ENCODE peak calls at places on chromosome 12, in four cellular contexts. J is K562, I is endothelial cell of umbilical vein, D is keratinocyte. Y is an unnamed sample.

GRCh38 chr12:94754653-94755052 is 104.3 kb upstream of the TMCC3 start:
- DNase-seq in J (no peak), I (no peak), D (no peak), Y (no peak)

GRCh38 chr12:89663577-89664357 is 44.9 kb downstream of the ATP2B1 start:
- DNase-seq in J (peak; percentile 49), I (peak; percentile 14), D (peak; percentile 7), Y (peak; percentile 20)

GRCh38 chr12:13882176-13882575 is 99.2 kb downstream of the GRIN2B start:
- DNase-seq in J (no peak), D (no peak), I (no peak), Y (no peak)

GRCh38 chr12:48925218-48925871 is at the start of gene FKBP11:
- DNase-seq in J (no peak), I (peak; percentile 62), D (no peak), Y (peak; percentile 26)

GRCh38 chr12:130761537-130762318 is 45.6 kb upstream of the RIMBP2 start:
- DNase-seq in I (no peak), D (no peak), J (peak; percentile 47), Y (peak; percentile 41)

GRCh38 chr12:46522141-46522540 is 149.6 kb upstream of the SLC38A2 start:
- DNase-seq in I (no peak), D (no peak), J (no peak), Y (no peak)

GRCh38 chr12:108640802-108641445 is 7.2 kb upstream of the SELPLG start:
- DNase-seq in J (peak; percentile 65), I (no peak), D (no peak), Y (peak; percentile 59)

GRCh38 chr12:43069768-43070221 is 480.2 kb upstream of the PRICKLE1 start:
- DNase-seq in D (no peak), J (no peak), I (no peak), Y (peak; percentile 12)

GRCh38 chr12:124915249-124916236 is 1.1 kb upstream of the UBC start:
- DNase-seq in I (peak; percentile 50), J (peak; percentile 56), D (no peak), Y (peak; percentile 21)

GRCh38 chr12:118418385-118419057 is 42.2 kb downstream of the SUDS3 start:
- DNase-seq in I (peak; percentile 66), J (no peak), D (no peak), Y (no peak)

GRCh38 chr12:105289114-105289904 is 41.2 kb upstream of the C12orf75 start:
- DNase-seq in J (no peak), I (peak; percentile 52), D (no peak), Y (peak; percentile 50)

GRCh38 chr12:106001105-106001489 is 137.7 kb downstream of the NUAK1 start:
- DNase-seq in D (no peak), J (no peak), I (no peak), Y (no peak)

GRCh38 chr12:27549801-27550652 is 26.0 kb downstream of the PPFIBP1 start:
- DNase-seq in I (peak; percentile 89), D (no peak), J (peak; percentile 25), Y (peak; percentile 97)

GRCh38 chr12:113130457-113131135 is 5.0 kb downstream of the RASAL1 start:
- DNase-seq in D (no peak), I (no peak), J (peak; percentile 40), Y (no peak)

GRCh38 chr12:9740109-9740750 is 7.3 kb upstream of the CLECL1 start:
- DNase-seq in I (no peak), J (no peak), D (no peak), Y (no peak)

GRCh38 chr12:2501464-2502181 is 293.1 kb upstream of the FKBP4 start:
- DNase-seq in I (peak; percentile 15), J (no peak), D (no peak), Y (no peak)

GRCh38 chr12:52055781-52056711 is 4.8 kb downstream of the NR4A1 start:
- DNase-seq in I (no peak), D (no peak), J (no peak), Y (peak; percentile 56)

GRCh38 chr12:105273601-105274000 is 37.6 kb upstream of the APPL2 start:
- DNase-seq in D (no peak), J (no peak), I (no peak), Y (no peak)

GRCh38 chr12:20487519-20487918 is 119.2 kb downstream of the PDE3A start:
- DNase-seq in J (no peak), D (no peak), I (no peak), Y (no peak)

GRCh38 chr12:4269279-4269991 is 4.1 kb upstream of the CCND2 start:
- DNase-seq in J (peak; percentile 68), I (peak; percentile 65), D (no peak), Y (peak; percentile 29)

GRCh38 chr12:96063046-96063445 is 27.7 kb upstream of the LTA4H start:
- DNase-seq in D (no peak), J (no peak), I (peak; percentile 41), Y (peak; percentile 25)

GRCh38 chr12:6759741-6760140 is 6.4 kb upstream of the PTMS start:
- DNase-seq in I (no peak), D (no peak), J (no peak), Y (no peak)
- H3K9me1 ChIP-seq in I (no peaks in the 10 kb centered on the region), D (no peaks in the 10 kb centered on the region), J (no peaks in the 10 kb centered on the region), Y (peaks cover 13% of the 10 kb centered on the region)

GRCh38 chr12:75481013-75481705 is 604 bp downstream of the GLIPR1 start:
- DNase-seq in D (no peak), J (no peak), I (peak; percentile 53), Y (no peak)
- H3K4me3 ChIP-seq in D (peak overlapping the region; percentile 1), J (no peak overlapping the region), I (peak overlapping the region; percentile 47), Y (peak overlapping the region; percentile 66)

DNA sequence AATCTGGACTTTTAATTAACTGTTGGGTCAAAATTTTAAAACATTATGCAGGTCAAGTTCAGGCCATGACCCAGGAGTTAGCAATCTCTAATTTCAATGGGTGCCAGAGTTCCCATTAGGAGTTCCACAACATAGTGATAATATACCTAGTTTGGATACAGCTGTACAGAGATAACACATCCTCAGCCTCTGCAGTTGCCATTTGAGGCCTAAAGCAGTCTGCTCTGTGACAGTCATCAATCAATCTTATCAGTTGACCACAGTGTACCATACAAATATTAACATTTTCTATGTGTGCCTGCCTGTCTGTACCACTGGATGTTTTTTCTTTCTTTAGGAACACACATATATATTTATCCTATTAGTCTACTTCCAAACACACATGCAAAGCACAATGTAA is 54.0 kb upstream of the BBS10 start:
- DNase-seq in D (no peak), J (peak; percentile 46), I (no peak), Y (no peak)
- H3K9me1 ChIP-seq in D (no peaks in the 10 kb centered on the region), J (no peaks in the 10 kb centered on the region), I (no peaks in the 10 kb centered on the region), Y (peaks cover 2% of the 10 kb centered on the region)

GRCh38 chr12:57272337-57273151 is 21.6 kb upstream of the STAC3 start:
- DNase-seq in J (no peak), I (peak; percentile 63), D (no peak), Y (peak; percentile 45)
- H3K4me3 ChIP-seq in J (no peak overlapping the region), I (no peak overlapping the region), D (no peak overlapping the region), Y (no peak overlapping the region)

GRCh38 chr12:15928870-15929571 is 17.9 kb downstream of the DERA start:
- DNase-seq in D (no peak), I (no peak), J (no peak), Y (no peak)
- H3K9me1 ChIP-seq in D (no peaks in the 10 kb centered on the region), I (no peaks in the 10 kb centered on the region), J (no peaks in the 10 kb centered on the region), Y (peaks cover 3% of the 10 kb centered on the region)

GRCh38 chr12:777550-778047 is 25.2 kb downstream of the WNK1 start:
- DNase-seq in D (no peak), J (no peak), I (no peak), Y (no peak)

GRCh38 chr12:778615-779014 is 26.2 kb downstream of the WNK1 start:
- DNase-seq in J (no peak), I (no peak), D (no peak), Y (no peak)

GRCh38 chr12:770474-770873 is 18.1 kb downstream of the WNK1 start:
- DNase-seq in D (no peak), J (no peak), I (no peak), Y (no peak)

GRCh38 chr12:772056-772697 is 19.8 kb downstream of the WNK1 start:
- DNase-seq in D (no peak), J (no peak), I (no peak), Y (no peak)

GRCh38 chr12:774051-774614 is 21.8 kb downstream of the WNK1 start:
- DNase-seq in J (no peak), D (no peak), I (no peak), Y (no peak)
- H3K4me3 ChIP-seq in J (no peak overlapping the region), D (no peak overlapping the region), I (no peak overlapping the region), Y (no peak overlapping the region)

GRCh38 chr12:7075518-7075917 is 15.0 kb downstream of the C1S start:
- DNase-seq in D (no peak), J (no peak), I (no peak), Y (no peak)
- H3K9me1 ChIP-seq in D (no peaks in the 10 kb centered on the region), J (no peaks in the 10 kb centered on the region), I (no peaks in the 10 kb centered on the region), Y (peaks cover 13% of the 10 kb centered on the region)

GRCh38 chr12:133156125-133156690 is 25.1 kb upstream of the ZNF268 start:
- DNase-seq in J (no peak), I (no peak), D (no peak), Y (no peak)
- H3K4me3 ChIP-seq in J (no peak overlapping the region), I (no peak overlapping the region), D (no peak overlapping the region), Y (no peak overlapping the region)

GRCh38 chr12:126290456-126290855 is 1225.2 kb downstream of the AACS start:
- DNase-seq in I (no peak), D (no peak), J (no peak), Y (no peak)

GRCh38 chr12:126295652-126296051 is 1230.4 kb downstream of the AACS start:
- DNase-seq in D (no peak), J (no peak), I (no peak), Y (no peak)
- H3K9me1 ChIP-seq in D (no peaks in the 10 kb centered on the region), J (no peaks in the 10 kb centered on the region), I (no peaks in the 10 kb centered on the region), Y (no peaks in the 10 kb centered on the region)

DNA sequence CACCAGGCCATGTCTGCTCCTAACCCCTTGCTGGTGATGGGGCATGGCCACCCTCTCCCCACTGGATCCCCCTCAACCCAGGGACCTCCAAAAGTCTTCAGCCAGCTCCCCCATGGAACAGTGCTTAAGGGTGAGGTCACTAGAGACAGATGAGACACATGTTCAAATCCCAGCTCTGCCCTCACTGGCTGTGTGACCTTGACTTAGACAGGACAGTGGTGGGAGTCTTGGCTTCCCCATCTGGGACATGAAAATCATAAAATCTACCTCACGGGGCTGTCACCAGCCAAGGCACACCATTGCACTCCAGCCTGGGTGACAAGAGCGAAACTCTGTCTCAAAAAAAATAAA is 10.9 kb downstream of the RHOF start:
- DNase-seq in D (no peak), J (no peak), I (no peak), Y (no peak)
- H3K4me3 ChIP-seq in D (no peak overlapping the region), J (no peak overlapping the region), I (no peak overlapping the region), Y (no peak overlapping the region)